ENCODE peak calls at places on chromosome 4, in five cellular contexts. O is neural progenitor cell, I is MM.1S, P is GM23338, S is SK-N-SH. G is an unnamed sample. For H3F3A, the result is how much of the 10 kb centered on the place peaks cover.

GRCh38 chr4:82798168-82799005 is at the start of gene SCD5:
- DNase-seq in O (peak), I (peak), P (peak), S (peak), G (peak)

GRCh38 chr4:124647599-124647998 is 64.9 kb downstream of the ANKRD50 start:
- DNase-seq in O (no peak), I (no peak), P (no peak), S (no peak), G (no peak)

GRCh38 chr4:40196724-40197281 is at the start of gene RHOH:
- DNase-seq in O (peak), I (peak), P (peak), S (no peak), G (no peak)

GRCh38 chr4:105432438-105432837 is 41.4 kb downstream of the PPA2 start:
- DNase-seq in O (no peak), I (no peak), P (no peak), S (no peak), G (no peak)

GRCh38 chr4:139453041-139453370 is 915 bp upstream of the RAB33B start:
- DNase-seq in O (no peak), I (peak), P (peak), S (no peak), G (peak)

GRCh38 chr4:14264437-14264836 is 636.9 kb upstream of the BOD1L1 start:
- DNase-seq in O (no peak), I (no peak), P (peak), S (no peak), G (peak)

GRCh38 chr4:16157609-16158503 is 68.4 kb downstream of the TAPT1 start:
- DNase-seq in O (peak), I (no peak), P (peak), S (no peak), G (peak)

GRCh38 chr4:40314951-40315350 is 20.2 kb upstream of the CHRNA9 start:
- DNase-seq in O (no peak), I (peak), P (no peak), S (no peak), G (peak)

GRCh38 chr4:13160906-13161305 is 323.2 kb downstream of the RAB28 start:
- DNase-seq in O (no peak), I (no peak), P (no peak), S (no peak), G (peak)

GRCh38 chr4:161702287-161702686 is 461.5 kb downstream of the FSTL5 start:
- DNase-seq in O (no peak), I (no peak), P (peak), S (no peak), G (no peak)

GRCh38 chr4:53734182-53734581 is 142.9 kb upstream of the LNX1 start:
- DNase-seq in O (no peak), I (no peak), P (no peak), S (no peak), G (no peak)

GRCh38 chr4:53730431-53730830 is 139.1 kb upstream of the LNX1 start:
- DNase-seq in O (no peak), I (no peak), P (no peak), S (no peak), G (no peak)

GRCh38 chr4:53734584-53735363 is 143.5 kb upstream of the LNX1 start:
- DNase-seq in O (no peak), I (no peak), P (no peak), S (no peak), G (peak)
- H2AFZ ChIP-seq in O (no peak), I (no peak), P (no peak), S (peak), G (peak)

GRCh38 chr4:48331577-48332340 is 9.6 kb upstream of the SLAIN2 start:
- DNase-seq in O (no peak), I (no peak), P (no peak), S (no peak), G (peak)
- H3F3A ChIP-seq in O (under half), I (under half), P (under half), S (under half), G (under half)

GRCh38 chr4:101699441-101700117 is 91.0 kb upstream of the BANK1 start:
- DNase-seq in O (no peak), I (no peak), P (no peak), S (no peak), G (no peak)

GRCh38 chr4:101693842-101694398 is 96.6 kb upstream of the BANK1 start:
- DNase-seq in O (no peak), I (no peak), P (no peak), S (peak), G (no peak)

GRCh38 chr4:101697266-101697665 is 93.3 kb upstream of the BANK1 start:
- DNase-seq in O (no peak), I (no peak), P (no peak), S (no peak), G (no peak)

GRCh38 chr4:101696276-101697010 is 94.1 kb upstream of the BANK1 start:
- DNase-seq in O (no peak), I (no peak), P (no peak), S (no peak), G (no peak)

GRCh38 chr4:101695176-101695575 is 95.4 kb upstream of the BANK1 start:
- DNase-seq in O (no peak), I (no peak), P (no peak), S (no peak), G (peak)
- H2AFZ ChIP-seq in O (no peak), I (no peak), P (no peak), S (no peak), G (no peak)

DNA sequence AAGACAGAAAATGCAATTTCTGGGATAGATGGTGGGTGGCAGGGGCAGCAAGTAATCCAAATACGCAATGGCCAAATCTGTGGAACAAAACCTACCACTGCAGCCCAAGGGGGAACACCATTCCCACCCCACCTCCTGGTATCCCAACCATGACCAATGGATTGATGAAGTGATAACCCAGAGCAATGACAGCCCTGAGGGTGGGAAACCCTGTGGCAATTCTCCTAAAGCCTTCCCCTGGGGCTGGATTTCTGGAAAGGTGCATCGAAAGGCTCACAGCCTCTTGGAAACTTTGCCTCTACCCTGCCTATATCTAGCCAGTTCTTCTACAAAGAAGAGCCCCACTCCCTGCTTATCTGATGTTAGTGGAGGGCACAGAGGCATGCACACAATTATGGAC is 59.9 kb upstream of the TXK start:
- DNase-seq in O (no peak), I (no peak), P (no peak), S (no peak), G (no peak)
- H3F3A ChIP-seq in O (under half), I (half or more), P (under half), S (under half), G (under half)

DNA sequence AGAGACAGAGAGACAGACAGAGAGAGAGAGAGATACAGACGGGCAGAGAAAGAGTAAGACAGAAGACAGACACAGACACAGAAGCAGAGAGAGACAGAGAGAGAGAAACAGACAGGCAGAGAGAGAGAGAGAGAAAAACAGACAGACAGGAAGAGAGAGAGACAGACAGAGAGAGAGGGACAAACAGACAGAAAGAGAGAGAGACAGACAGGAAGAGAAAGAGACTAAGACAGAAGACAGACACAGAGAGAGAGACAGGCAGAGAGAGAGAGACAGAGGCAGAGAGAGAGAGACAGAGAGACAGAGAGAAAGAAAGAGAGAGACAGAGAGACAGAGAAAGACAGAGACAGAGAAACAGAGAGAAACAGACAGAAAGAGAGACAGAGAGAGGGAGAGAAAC is 27.2 kb upstream of the NAA11 start:
- DNase-seq in O (no peak), I (no peak), P (no peak), S (no peak), G (no peak)
- H2AFZ ChIP-seq in O (no peak), I (no peak), P (no peak), S (no peak), G (no peak)

G was measured in GM23248.